ENCODE peak calls at places on chromosomes 13 and 19, in seven cellular contexts. Q is aorta; A is natural killer cell; K is activated naive CD8-positive, alpha-beta T cell treated with anti-CD3 and anti-CD28 coated beads, Interleukin-2, amount 10 ng/mL, durations not matched to agents 7 days and 5 days; R is heart right ventricle; F is esophagus mucosa; V is Right ventricle myocardium inferior. C is an unnamed sample.
A peak's percentile ranks its signal among the peaks of the same experiment; 100 is the strongest.

GRCh38 chr13:44801990-44802389 is 187.3 kb downstream of the NUFIP1 start:
- ATAC-seq in R (no peak), K (no peak), A (no peak), F (peak; percentile 56), Q (no peak), V (no peak), C (no peak)

GRCh38 chr19:510606-511100 is 3.4 kb downstream of the TPGS1 start:
- ATAC-seq in Q (no peak), R (no peak), F (peak; percentile 54), K (peak; percentile 53), V (no peak), A (peak; percentile 53), C (peak; percentile 6)

GRCh38 chr19:47381121-47381520 is 32.0 kb downstream of the DHX34 start:
- ATAC-seq in F (no peak), A (no peak), R (no peak), V (no peak), Q (no peak), K (no peak), C (no peak)

GRCh38 chr19:23391239-23391638 is 4.0 kb downstream of the ZNF91 start:
- ATAC-seq in Q (no peak), K (no peak), R (no peak), F (no peak), A (no peak), V (no peak), C (no peak)

GRCh38 chr19:53254451-53255341 is at the start of gene ZNF677:
- ATAC-seq in Q (peak; percentile 100), A (peak; percentile 99), R (peak; percentile 100), F (peak; percentile 96), V (peak; percentile 100), K (peak; percentile 100), C (peak; percentile 100)

GRCh38 chr13:73519720-73520119 is 460.9 kb downstream of the KLF5 start:
- ATAC-seq in K (no peak), R (no peak), A (no peak), Q (no peak), V (no peak), F (no peak), C (no peak)

GRCh38 chr19:17097593-17098126 is 22.1 kb downstream of the MYO9B start:
- ATAC-seq in V (peak; percentile 58), A (peak; percentile 9), Q (peak; percentile 31), K (no peak), R (no peak), F (no peak), C (no peak)

GRCh38 chr13:92941167-92941566 is 285.4 kb upstream of the GPC6 start:
- ATAC-seq in R (no peak), K (no peak), A (no peak), F (no peak), Q (no peak), V (no peak), C (no peak)

GRCh38 chr19:46803555-46803954 is 15.2 kb upstream of the SLC1A5 start:
- ATAC-seq in A (no peak), F (no peak), R (no peak), V (no peak), Q (no peak), K (no peak), C (no peak)

GRCh38 chr13:90201198-90201597 is 1146.3 kb upstream of the MIR17HG start:
- ATAC-seq in K (no peak), V (peak; percentile 91), F (no peak), Q (peak; percentile 33), R (peak; percentile 71), A (no peak), C (no peak)

GRCh38 chr13:40490086-40490723 is 176.2 kb downstream of the FOXO1 start:
- ATAC-seq in A (no peak), K (peak; percentile 28), F (no peak), R (no peak), Q (no peak), V (no peak), C (no peak)

GRCh38 chr19:10653482-10653731 is 739 bp upstream of the ILF3 start:
- ATAC-seq in R (no peak), V (no peak), Q (no peak), F (no peak), K (no peak), A (no peak), C (peak; percentile 7)

GRCh38 chr13:103140001-103140671 is 73.9 kb upstream of the SLC10A2 start:
- ATAC-seq in K (no peak), R (no peak), Q (no peak), V (peak; percentile 37), A (no peak), F (peak; percentile 46), C (no peak)

GRCh38 chr19:45952691-45953505 is 20.8 kb downstream of the NOVA2 start:
- ATAC-seq in K (peak; percentile 61), F (peak; percentile 35), Q (no peak), V (peak; percentile 40), R (no peak), A (peak; percentile 64), C (no peak)

GRCh38 chr13:28582225-28582891 is 76.6 kb upstream of the POMP start:
- ATAC-seq in V (no peak), K (no peak), A (no peak), Q (no peak), F (no peak), R (no peak), C (no peak)

GRCh38 chr19:50724522-50725217 is 1.5 kb downstream of the CLEC11A start:
- ATAC-seq in V (peak; percentile 96), A (peak; percentile 88), F (peak; percentile 97), Q (peak; percentile 96), R (peak; percentile 94), K (peak; percentile 84), C (peak; percentile 92)

GRCh38 chr13:34719060-34719875 is 222.8 kb upstream of the NBEA start:
- ATAC-seq in Q (no peak), V (no peak), A (no peak), K (no peak), F (peak; percentile 18), R (no peak), C (no peak)

GRCh38 chr13:110361365-110361911 is 54.4 kb downstream of the COL4A2 start:
- ATAC-seq in R (peak; percentile 85), V (peak; percentile 92), K (no peak), Q (peak; percentile 85), F (peak; percentile 28), A (no peak), C (peak; percentile 82)

GRCh38 chr13:97257228-97257755 is 35.2 kb downstream of the MBNL2 start:
- ATAC-seq in A (no peak), V (peak; percentile 2), F (no peak), Q (no peak), K (no peak), R (no peak), C (no peak)

GRCh38 chr19:737591-738093 is 13.3 kb upstream of the MISP start:
- ATAC-seq in R (no peak), A (peak; percentile 56), V (peak; percentile 29), K (peak; percentile 60), Q (peak; percentile 67), F (peak; percentile 50), C (peak; percentile 41)

GRCh38 chr19:1019980-1020867 is 699 bp downstream of the TMEM259 start:
- ATAC-seq in A (no peak), K (no peak), F (no peak), R (no peak), Q (no peak), V (no peak), C (no peak)

GRCh38 chr13:39522329-39522728 is 80.7 kb downstream of the LHFPL6 start:
- ATAC-seq in V (peak; percentile 39), F (no peak), K (no peak), Q (no peak), R (no peak), A (no peak), C (no peak)

GRCh38 chr19:4597975-4598671 is 38.6 kb upstream of the SEMA6B start:
- ATAC-seq in R (peak; percentile 68), V (peak; percentile 54), Q (no peak), F (peak; percentile 36), K (peak; percentile 78), A (peak; percentile 90), C (peak; percentile 36)

GRCh38 chr19:8515317-8515716 is 1.4 kb upstream of the ZNF414 start:
- ATAC-seq in F (no peak), R (no peak), K (peak; percentile 32), Q (no peak), A (peak; percentile 32), V (no peak), C (no peak)

GRCh38 chr19:17337675-17338439 is 504 bp downstream of the GTPBP3 start:
- ATAC-seq in Q (no peak), R (no peak), V (no peak), A (no peak), F (peak; percentile 9), K (no peak), C (no peak)

GRCh38 chr13:90008707-90009149 is 1338.8 kb upstream of the MIR17HG start:
- ATAC-seq in R (no peak), V (no peak), K (no peak), Q (no peak), A (no peak), F (no peak), C (no peak)

GRCh38 chr13:51666316-51666715 is 82.1 kb downstream of the WDFY2 start:
- ATAC-seq in K (no peak), V (no peak), A (no peak), R (no peak), Q (no peak), F (no peak), C (no peak)

GRCh38 chr13:83350569-83350968 is 531.7 kb downstream of the SLITRK1 start:
- ATAC-seq in Q (no peak), K (no peak), V (no peak), R (no peak), A (no peak), F (no peak), C (no peak)

GRCh38 chr19:55075366-55075998 is at the start of gene EPS8L1:
- ATAC-seq in V (no peak), Q (no peak), F (peak; percentile 55), R (no peak), K (no peak), A (no peak), C (no peak)

GRCh38 chr13:33743438-33744368 is 74.2 kb upstream of the RFC3 start:
- ATAC-seq in R (no peak), Q (no peak), A (peak; percentile 73), K (peak; percentile 65), V (no peak), F (peak; percentile 52), C (no peak)